ENCODE peak calls at places on chromosomes 12 and 14, in six cellular contexts. T is PC-9, B is right lobe of liver, Q is AG09309, J is tibial nerve, R is foreskin fibroblast. V is an unnamed sample.
A peak's percentile ranks its signal among the peaks of the same experiment; 100 is the strongest.

GRCh38 chr12:129241852-129242251 is 388.6 kb downstream of the GLT1D1 start:
- DNase-seq in R (no peak), T (no peak), B (no peak), Q (no peak), J (no peak), V (no peak)

GRCh38 chr12:81778719-81779118 is 19.6 kb upstream of the PPFIA2 start:
- DNase-seq in B (no peak), Q (no peak), T (no peak), R (no peak), J (no peak), V (no peak)

GRCh38 chr12:67720383-67720856 is 71.9 kb downstream of the DYRK2 start:
- DNase-seq in J (no peak), T (no peak), Q (peak; percentile 86), B (no peak), R (peak; percentile 68), V (peak; percentile 20)

GRCh38 chr12:103373088-103373523 is 122.7 kb downstream of the C12orf42 start:
- DNase-seq in B (no peak), Q (no peak), R (no peak), J (no peak), T (no peak), V (no peak)

GRCh38 chr12:62078020-62078419 is 182.2 kb upstream of the USP15 start:
- DNase-seq in T (no peak), Q (no peak), B (no peak), J (no peak), R (no peak), V (no peak)

GRCh38 chr14:73949752-73950734 is at the start of the genes COQ6 and FAM161B:
- DNase-seq in R (peak; percentile 95), T (peak; percentile 96), J (peak; percentile 83), B (peak; percentile 95), Q (peak; percentile 81), V (peak; percentile 92)

GRCh38 chr12:62533755-62534107 is 67.1 kb downstream of the MON2 start:
- DNase-seq in J (no peak), R (no peak), Q (no peak), B (peak; percentile 78), T (no peak), V (no peak)

GRCh38 chr12:6228535-6229223 is 28.5 kb downstream of the CD9 start:
- DNase-seq in T (peak; percentile 47), B (no peak), Q (no peak), R (peak; percentile 24), J (no peak), V (no peak)

GRCh38 chr12:26346748-26347147 is 151.4 kb downstream of the SSPN start:
- DNase-seq in T (no peak), Q (no peak), R (no peak), J (no peak), B (no peak), V (no peak)

GRCh38 chr12:51075390-51075789 is 8.0 kb downstream of the CSRNP2 start:
- DNase-seq in T (no peak), Q (no peak), J (no peak), B (no peak), R (no peak), V (no peak)

GRCh38 chr14:68940614-68941185 is 38.4 kb downstream of the ACTN1 start:
- DNase-seq in T (no peak), Q (no peak), R (no peak), B (no peak), J (no peak), V (no peak)

GRCh38 chr14:69096766-69097475 is 56.0 kb downstream of the DCAF5 start:
- DNase-seq in R (no peak), T (no peak), Q (no peak), B (no peak), J (no peak), V (no peak)

GRCh38 chr14:28635387-28635786 is 131.2 kb upstream of the FOXG1 start:
- DNase-seq in J (no peak), Q (no peak), T (no peak), R (no peak), B (no peak), V (no peak)

GRCh38 chr12:86860804-86861203 is 604.6 kb upstream of the MGAT4C start:
- DNase-seq in Q (no peak), R (no peak), T (no peak), B (no peak), J (no peak), V (no peak)

GRCh38 chr12:2344476-2344875 is 291.7 kb downstream of the CACNA1C start:
- DNase-seq in R (no peak), J (no peak), Q (no peak), B (no peak), T (no peak), V (no peak)

GRCh38 chr14:64569108-64570045 is 19.6 kb downstream of the PPP1R36 start:
- DNase-seq in R (peak; percentile 77), Q (no peak), B (no peak), J (peak; percentile 37), T (peak; percentile 77), V (no peak)

GRCh38 chr14:55724736-55725135 is 144.7 kb downstream of the KTN1 start:
- DNase-seq in J (no peak), T (no peak), Q (no peak), R (no peak), B (no peak), V (no peak)

GRCh38 chr12:52833922-52834726 is at the start of gene KRT79:
- DNase-seq in Q (no peak), R (no peak), T (no peak), B (no peak), J (no peak), V (no peak)

GRCh38 chr14:101174980-101175606 is 271.6 kb upstream of the RTL1 start:
- DNase-seq in B (no peak), T (no peak), R (no peak), Q (no peak), J (no peak), V (peak; percentile 14)

GRCh38 chr14:46048127-46048526 is 603.5 kb downstream of the RPL10L start:
- DNase-seq in Q (no peak), R (peak; percentile 54), B (no peak), J (no peak), T (peak; percentile 39), V (peak; percentile 1)

GRCh38 chr12:67590122-67590795 is 58.3 kb upstream of the DYRK2 start:
- DNase-seq in J (no peak), T (no peak), R (no peak), Q (no peak), B (no peak), V (peak; percentile 7)

GRCh38 chr12:103268831-103269514 is 226.8 kb downstream of the C12orf42 start:
- DNase-seq in Q (no peak), T (no peak), B (no peak), J (no peak), R (no peak), V (no peak)

GRCh38 chr12:104573-105081 is 38.1 kb downstream of the IQSEC3 start:
- DNase-seq in R (no peak), B (no peak), J (no peak), T (no peak), Q (no peak), V (no peak)

DNA sequence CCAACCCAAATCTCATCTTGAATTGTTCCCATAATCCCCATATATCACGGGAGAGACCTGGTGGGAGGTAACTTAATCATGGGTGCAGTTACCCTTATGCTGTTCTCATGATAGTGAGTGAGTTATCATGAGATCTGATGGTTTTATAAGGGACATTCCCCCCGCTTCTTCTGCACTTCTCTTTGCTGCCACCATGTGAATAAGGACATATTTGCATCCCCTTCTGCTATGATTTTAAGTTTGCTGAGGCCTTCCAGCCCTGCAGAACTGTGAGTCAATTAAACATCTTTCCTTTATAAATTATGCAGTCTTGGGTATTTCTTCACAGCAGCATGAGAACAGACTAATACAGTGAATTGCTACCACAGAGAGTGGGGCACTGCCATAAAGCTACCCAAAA is 179.1 kb downstream of the LRIG3 start:
- DNase-seq in Q (no peak), J (no peak), B (no peak), T (no peak), R (peak; percentile 12), V (no peak)
- TF ChIP-seq CTCF in Q (no peak), J (no peak), B (no peak), T (no peak), R (no peak), V (no peak)

GRCh38 chr14:103026988-103027387 is 30.4 kb downstream of the CDC42BPB start:
- DNase-seq in Q (no peak), J (no peak), R (no peak), B (no peak), T (no peak), V (no peak)
- TF ChIP-seq CTCF in Q (no peak), J (no peak), R (no peak), B (no peak), T (no peak), V (no peak)

GRCh38 chr12:100345020-100345767 is 11.7 kb upstream of the SLC17A8 start:
- DNase-seq in Q (no peak), B (no peak), J (no peak), T (no peak), R (no peak), V (no peak)

GRCh38 chr12:100346660-100347059 is 10.2 kb upstream of the SLC17A8 start:
- DNase-seq in T (no peak), R (no peak), Q (no peak), J (no peak), B (no peak), V (no peak)

DNA sequence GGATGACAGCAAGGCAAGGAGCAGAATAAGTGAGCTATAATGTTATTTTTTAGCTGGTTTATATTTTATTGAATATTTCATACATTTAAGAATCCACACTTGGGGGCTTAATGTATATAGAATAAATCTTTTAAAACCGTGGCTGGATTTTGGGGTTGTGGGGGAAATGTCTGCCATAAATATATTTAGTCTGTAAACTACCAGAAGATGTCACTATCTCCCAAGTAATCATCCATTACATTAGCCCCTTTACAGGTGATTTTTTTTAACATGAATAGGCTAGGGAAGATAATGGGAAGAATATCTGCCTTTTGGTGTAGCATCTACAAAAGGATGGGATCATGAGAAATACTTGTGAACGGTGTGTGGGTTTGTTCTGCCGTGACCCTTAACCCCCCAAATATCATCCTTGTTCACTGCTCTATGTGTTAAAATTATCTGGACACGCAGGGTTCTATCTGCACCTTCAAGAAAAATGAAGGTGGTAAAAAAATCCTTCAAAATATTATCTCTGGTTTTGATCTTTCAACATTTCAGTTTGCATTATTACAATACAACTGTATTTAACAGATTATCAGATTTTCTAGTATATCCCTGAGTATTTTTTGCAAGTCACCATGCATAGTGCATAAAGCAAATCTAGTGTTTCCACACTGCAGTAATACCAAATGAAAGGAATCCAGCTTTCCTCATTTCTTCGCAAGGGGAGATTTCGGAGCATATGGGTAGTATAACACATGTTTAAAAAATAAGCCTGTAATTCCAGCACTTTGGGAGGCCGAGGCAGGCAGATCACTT is 8.0 kb upstream of the SLC17A8 start:
- DNase-seq in R (no peak), Q (no peak), J (no peak), B (no peak), T (no peak), V (peak; percentile 55)
- TF ChIP-seq CTCF in R (peak; percentile 23), Q (peak; percentile 37), J (peak; percentile 35), B (peak; percentile 55), T (peak; percentile 65), V (peak; percentile 69)

DNA sequence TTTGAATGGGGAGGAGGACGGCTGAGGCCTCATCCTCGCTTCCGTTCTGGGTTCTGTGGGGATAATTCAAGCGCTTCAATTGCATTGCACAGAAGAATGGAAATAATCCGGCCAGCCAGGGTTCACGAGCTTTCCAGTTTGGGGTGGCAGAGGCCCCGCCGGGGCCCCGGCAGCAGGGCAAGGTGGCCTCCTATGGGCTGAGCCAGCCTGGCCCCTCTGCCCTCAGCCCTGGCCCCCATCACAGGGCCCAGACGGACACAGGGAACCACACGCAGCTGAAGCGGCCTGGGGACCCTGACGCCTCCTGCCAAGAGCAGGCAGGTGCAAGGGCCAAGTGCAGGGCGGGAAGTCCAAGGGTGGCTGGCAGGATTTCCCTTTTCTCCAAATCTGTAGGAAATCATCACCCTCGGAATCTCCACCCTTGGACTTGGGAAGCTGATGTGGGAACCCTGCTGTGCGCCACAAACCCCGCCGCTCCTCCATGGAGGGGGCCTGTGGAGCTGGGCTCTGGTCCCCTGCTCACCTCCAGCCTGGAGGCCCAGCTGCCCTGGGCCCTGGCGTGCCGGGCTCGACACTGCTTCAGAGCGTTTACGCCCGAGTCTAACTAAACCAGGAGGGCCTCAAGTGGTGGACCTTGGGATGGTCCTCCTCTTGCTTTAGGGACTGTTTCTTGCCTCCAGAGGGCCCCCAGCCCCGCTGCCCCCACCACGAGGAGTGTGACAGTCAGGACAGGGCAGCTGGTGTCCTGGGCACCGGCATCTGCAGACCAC is 78.4 kb downstream of the MOK start:
- DNase-seq in Q (no peak), R (no peak), J (no peak), B (no peak), T (no peak), V (peak; percentile 50)
- TF ChIP-seq CTCF in Q (no peak), R (no peak), J (no peak), B (no peak), T (no peak), V (no peak)